ENCODE peak calls at places on chromosomes 13 and 19, in four cellular contexts. F, E, X and P are unnamed samples.

GRCh38 chr19:2282062-2282861 is at the start of gene PEAK3:
- DNase-seq in F (no peak), E (peak; percentile 62), X (no peak), P (peak; percentile 84)

GRCh38 chr13:107124129-107124718 is 556.3 kb upstream of the ARGLU1 start:
- DNase-seq in F (peak; percentile 18), E (peak; percentile 31), X (no peak), P (no peak)

GRCh38 chr13:99384468-99384867 is 77.3 kb upstream of the GPR183 start:
- DNase-seq in F (no peak), E (no peak), X (no peak), P (peak; percentile 57)

GRCh38 chr19:2394054-2394668 is 33.2 kb downstream of the TIMM13 start:
- DNase-seq in F (peak; percentile 53), E (no peak), X (no peak), P (no peak)

GRCh38 chr13:66405908-66406802 is 824.0 kb downstream of the PCDH9 start:
- DNase-seq in F (no peak), E (peak; percentile 37), X (peak; percentile 37), P (no peak)

GRCh38 chr19:1132625-1133383 is 29.0 kb downstream of the GPX4 start:
- DNase-seq in F (no peak), E (no peak), X (no peak), P (no peak)

GRCh38 chr19:46951236-46951986 is 68.2 kb upstream of the NPAS1 start:
- DNase-seq in F (peak; percentile 75), E (no peak), X (no peak), P (no peak)

GRCh38 chr13:40798380-40798779 is 9.0 kb downstream of the SLC25A15 start:
- DNase-seq in F (no peak), E (no peak), X (no peak), P (no peak)

GRCh38 chr19:34041922-34042521 is 130.3 kb upstream of the LSM14A start:
- DNase-seq in F (peak; percentile 36), E (peak; percentile 78), X (peak; percentile 69), P (peak; percentile 82)

GRCh38 chr19:17530586-17530985 is 19.1 kb downstream of the PGLS start:
- DNase-seq in F (peak; percentile 39), E (no peak), X (no peak), P (no peak)

GRCh38 chr19:48154003-48154402 is 16.1 kb downstream of the LIG1 start:
- DNase-seq in F (peak; percentile 10), E (no peak), X (no peak), P (no peak)

GRCh38 chr13:30486230-30487074 is 20.7 kb upstream of the HMGB1 start:
- DNase-seq in F (no peak), E (no peak), X (no peak), P (no peak)

GRCh38 chr19:29485293-29485692 is 40.5 kb upstream of the VSTM2B start:
- DNase-seq in F (no peak), E (no peak), X (no peak), P (peak; percentile 40)

GRCh38 chr13:45055902-45056648 is 64.2 kb upstream of the GTF2F2 start:
- DNase-seq in F (no peak), E (peak; percentile 57), X (no peak), P (no peak)

GRCh38 chr13:20359335-20359734 is 127.2 kb upstream of the GJB6 start:
- DNase-seq in F (peak; percentile 32), E (no peak), X (peak; percentile 94), P (no peak)

GRCh38 chr19:57068921-57069697 is 50.7 kb upstream of the USP29 start:
- DNase-seq in F (peak; percentile 63), E (no peak), X (no peak), P (no peak)

GRCh38 chr13:30757026-30757425 is 21.7 kb downstream of the ALOX5AP start:
- DNase-seq in F (no peak), E (no peak), X (no peak), P (no peak)

GRCh38 chr13:78468546-78469060 is 134.7 kb downstream of the POU4F1 start:
- DNase-seq in F (no peak), E (no peak), X (no peak), P (no peak)

GRCh38 chr19:13762635-13763235 is 1.6 kb upstream of the MRI1 start:
- DNase-seq in F (no peak), E (no peak), X (no peak), P (no peak)

GRCh38 chr13:32125746-32126145 is 94.2 kb downstream of the FRY start:
- DNase-seq in F (no peak), E (no peak), X (no peak), P (no peak)

GRCh38 chr13:24747248-24748151 is 16.5 kb upstream of the RNF17 start:
- DNase-seq in F (no peak), E (peak; percentile 56), X (no peak), P (no peak)

GRCh38 chr13:64057372-64058020 is 2641.8 kb upstream of the PCDH20 start:
- DNase-seq in F (peak; percentile 33), E (no peak), X (no peak), P (no peak)

GRCh38 chr19:31448221-31448657 is 99.0 kb upstream of the TSHZ3 start:
- DNase-seq in F (no peak), E (no peak), X (peak; percentile 65), P (peak; percentile 83)

GRCh38 chr19:39617745-39618144 is 15.4 kb downstream of the LGALS13 start:
- DNase-seq in F (no peak), E (no peak), X (no peak), P (no peak)

GRCh38 chr19:39613597-39613996 is 11.3 kb downstream of the LGALS13 start:
- DNase-seq in F (no peak), E (no peak), X (no peak), P (no peak)
- TF ChIP-seq CTCF in F (no peak), E (no peak), X (no peak), P (no peak)

DNA sequence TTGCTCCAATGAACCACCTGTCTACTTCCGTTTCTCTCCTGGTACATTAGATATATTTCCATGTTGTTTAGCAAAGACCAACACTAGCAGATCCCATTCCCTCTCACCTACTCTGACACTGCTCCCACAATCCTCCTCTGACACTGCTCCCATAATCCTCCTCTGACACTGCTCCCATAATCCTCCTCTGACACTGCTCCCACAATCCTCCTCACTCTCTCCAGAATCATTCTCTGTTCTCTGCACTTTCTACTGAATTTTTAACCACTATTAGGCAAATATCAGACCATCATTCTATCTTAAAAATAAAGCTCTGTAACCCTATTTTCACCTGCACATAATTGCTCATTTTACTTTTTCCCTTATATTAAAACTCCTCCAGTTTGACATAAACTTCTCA is 578.5 kb upstream of the PCDH20 start:
- DNase-seq in F (no peak), E (no peak), X (no peak), P (no peak)
- TF ChIP-seq CTCF in F (no peak), E (no peak), X (no peak), P (no peak)

DNA sequence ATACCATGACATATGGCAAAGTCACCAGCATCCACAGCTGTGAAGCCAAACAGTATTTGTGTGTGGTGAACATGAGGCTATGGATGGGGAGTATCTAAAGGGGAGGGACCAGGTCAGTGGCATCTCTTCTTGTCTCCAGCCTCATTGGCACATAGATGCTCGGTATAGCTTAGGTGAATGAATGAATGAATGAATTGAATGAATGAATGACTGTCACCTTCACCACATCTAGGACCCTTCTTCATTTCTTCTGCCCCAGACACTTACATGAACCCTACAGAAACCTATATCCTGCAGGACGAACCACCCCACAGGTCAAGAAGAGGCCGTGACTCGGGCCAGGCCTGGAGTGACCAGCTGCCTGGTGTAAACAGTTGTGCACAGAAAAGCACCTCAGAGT is 14.5 kb upstream of the CD33 start:
- DNase-seq in F (no peak), E (no peak), X (no peak), P (no peak)
- TF ChIP-seq CTCF in F (no peak), E (no peak), X (no peak), P (no peak)

DNA sequence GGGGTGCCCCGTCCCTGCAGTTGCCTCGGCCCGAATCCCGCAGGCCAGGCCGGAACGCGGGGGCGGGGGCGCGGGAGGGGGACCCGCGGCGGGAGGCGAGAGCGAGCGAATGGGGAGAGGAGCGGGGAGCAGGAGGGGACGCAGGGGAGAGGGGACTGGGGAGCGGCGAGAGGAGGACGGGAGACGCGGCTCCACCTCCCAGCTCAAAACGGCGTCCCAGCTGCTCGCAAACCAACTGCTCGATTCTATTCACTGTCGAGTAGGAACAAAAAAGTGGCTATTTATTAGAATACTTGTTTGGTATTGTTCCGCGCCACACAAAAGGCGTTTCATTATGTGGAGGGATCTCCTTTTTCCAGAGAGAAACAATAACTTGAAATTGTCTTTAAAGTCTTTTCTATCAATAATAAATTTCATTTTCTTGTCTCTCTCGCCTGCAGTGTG is 10.6 kb upstream of the SOX1 start:
- DNase-seq in F (no peak), E (peak; percentile 73), X (no peak), P (no peak)
- TF ChIP-seq CTCF in F (no peak), E (no peak), X (no peak), P (no peak)

GRCh38 chr13:51803422-51804294 is at the start of gene DHRS12:
- DNase-seq in F (peak; percentile 60), E (peak; percentile 85), X (peak; percentile 61), P (peak; percentile 95)
- TF ChIP-seq CTCF in F (peak; percentile 14), E (no peak), X (no peak), P (peak; percentile 19)

GRCh38 chr19:20565321-20566018 is at the start of gene ZNF737:
- DNase-seq in F (peak; percentile 94), E (peak; percentile 98), X (peak; percentile 96), P (peak; percentile 98)
- TF ChIP-seq CTCF in F (peak; percentile 65), E (peak; percentile 34), X (peak; percentile 65), P (peak; percentile 48)

DNA sequence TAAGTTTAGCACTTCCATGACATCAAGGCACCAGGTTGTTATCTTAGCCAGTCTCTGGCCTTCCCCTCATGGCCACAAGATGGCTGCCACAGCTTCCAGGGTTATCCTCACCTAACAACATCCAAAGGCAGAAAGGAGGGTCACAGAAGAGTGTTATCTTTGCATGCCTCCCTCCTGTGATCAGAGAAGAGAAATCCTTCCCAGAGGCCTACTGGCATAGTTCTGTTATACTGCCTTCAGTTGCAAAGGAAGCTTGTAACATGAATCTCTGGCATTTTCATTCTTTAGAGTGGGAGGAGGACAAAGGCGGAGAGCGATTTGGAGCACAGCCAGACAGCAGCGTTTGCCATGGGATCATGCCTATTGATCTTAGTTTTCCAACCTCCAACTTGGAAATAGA is 135.6 kb downstream of the DNAJC15 start:
- DNase-seq in F (no peak), E (no peak), X (peak; percentile 49), P (no peak)
- TF ChIP-seq CTCF in F (no peak), E (no peak), X (peak; percentile 58), P (no peak)

GRCh38 chr13:97753942-97754670 is 199.4 kb upstream of the IPO5 start:
- DNase-seq in F (no peak), E (peak; percentile 31), X (no peak), P (no peak)
- TF ChIP-seq CTCF in F (peak; percentile 16), E (peak; percentile 50), X (peak; percentile 25), P (no peak)